ENCODE peak calls at places on chromosomes 6 and 20, in ten cellular contexts. P is lung; Z is MM.1S; J is T-helper 2 cell; V is HS-27A; I is stimulated activated CD4-positive, alpha-beta T cell treated with anti-CD3 and anti-CD28 coated beads, Interleukin-15, amount 100 ng/mL, for 1 hour; Q is nephron progenitor cell; N is Calu3; G is NCI-H2029 treated with DMSO at 0.1 percent for 48 hours; D is NCI-H1092. T is an unnamed sample.

GRCh38 chr6:32127717-32128592 is at the start of gene ATF6B:
- DNase-seq in I (peak), P (peak), Q (peak), D (peak), Z (peak), G (peak), N (peak), J (peak), V (peak), T (peak)

GRCh38 chr6:131159578-131159977 is 24.3 kb downstream of the AKAP7 start:
- DNase-seq in G (no peak), P (no peak), Z (no peak), N (no peak), Q (no peak), D (no peak), J (no peak), V (no peak), I (no peak), T (no peak)

GRCh38 chr6:3751730-3752537 is 421 bp upstream of the PXDC1 start:
- DNase-seq in I (no peak), P (peak), G (peak), Q (peak), V (peak), D (no peak), Z (peak), J (peak), N (peak), T (peak)

GRCh38 chr6:166405416-166405815 is 22.7 kb upstream of the MPC1 start:
- DNase-seq in D (no peak), I (no peak), Z (no peak), V (no peak), N (no peak), J (no peak), P (no peak), Q (peak), G (no peak), T (no peak)

GRCh38 chr6:137452331-137452894 is 41.8 kb downstream of the OLIG3 start:
- DNase-seq in V (no peak), N (no peak), G (no peak), Q (no peak), J (no peak), I (no peak), Z (no peak), D (no peak), P (no peak), T (no peak)

GRCh38 chr6:126682440-126682839 is 342.5 kb downstream of the CENPW start:
- DNase-seq in Q (no peak), D (no peak), I (no peak), G (no peak), V (no peak), Z (no peak), N (no peak), P (no peak), J (no peak), T (no peak)

GRCh38 chr20:41133709-41134361 is 3.5 kb upstream of the PLCG1 start:
- DNase-seq in P (no peak), Q (no peak), Z (no peak), D (no peak), G (no peak), J (no peak), I (no peak), N (no peak), V (no peak), T (no peak)

GRCh38 chr20:59813126-59813947 is 120.1 kb downstream of the SYCP2 start:
- DNase-seq in P (peak), G (no peak), I (no peak), J (no peak), Z (no peak), D (no peak), N (no peak), Q (no peak), V (no peak), T (peak)

GRCh38 chr20:19257201-19257600 is 44.8 kb downstream of the SLC24A3 start:
- DNase-seq in N (no peak), D (peak), V (no peak), Z (no peak), P (no peak), I (no peak), J (no peak), Q (no peak), G (no peak), T (no peak)

GRCh38 chr6:88698661-88699060 is 264.8 kb downstream of the RNGTT start:
- DNase-seq in Z (no peak), P (no peak), J (no peak), D (no peak), N (no peak), V (no peak), I (no peak), G (no peak), Q (no peak), T (no peak)

GRCh38 chr20:1526896-1527295 is 30.6 kb downstream of the SIRPD start:
- DNase-seq in P (no peak), Q (no peak), I (no peak), G (no peak), D (no peak), J (no peak), Z (peak), N (no peak), V (no peak), T (no peak)

GRCh38 chr20:47189060-47189459 is 167.4 kb downstream of the ZMYND8 start:
- DNase-seq in P (no peak), I (no peak), G (no peak), Q (no peak), N (no peak), Z (no peak), D (no peak), J (no peak), V (no peak), T (no peak)

GRCh38 chr6:97850458-97851218 is 567.6 kb upstream of the MMS22L start:
- DNase-seq in Q (no peak), P (no peak), G (no peak), V (no peak), N (no peak), I (no peak), J (no peak), D (no peak), Z (no peak), T (no peak)

GRCh38 chr6:169224185-169224695 is 29.4 kb downstream of the THBS2 start:
- DNase-seq in Q (no peak), N (no peak), J (no peak), D (no peak), V (no peak), P (no peak), I (no peak), Z (no peak), G (no peak), T (no peak)

GRCh38 chr6:112579601-112580000 is 232.5 kb downstream of the RFPL4B start:
- DNase-seq in V (no peak), Z (no peak), G (no peak), D (no peak), P (no peak), J (no peak), Q (no peak), N (no peak), I (no peak), T (no peak)

GRCh38 chr6:40586800-40587201 is 363 bp downstream of the LRFN2 start:
- DNase-seq in I (no peak), N (no peak), Z (no peak), Q (peak), D (no peak), V (no peak), P (no peak), J (no peak), G (no peak), T (no peak)

GRCh38 chr6:89853068-89853467 is 23.4 kb downstream of the CASP8AP2 start:
- DNase-seq in D (no peak), G (no peak), J (no peak), N (no peak), Q (no peak), I (no peak), Z (no peak), V (no peak), P (no peak), T (no peak)

GRCh38 chr6:161630674-161631073 is 356.8 kb upstream of the AGPAT4 start:
- DNase-seq in D (no peak), J (no peak), Q (no peak), G (no peak), I (no peak), Z (no peak), P (no peak), N (no peak), V (no peak), T (no peak)

GRCh38 chr20:51500936-51501335 is 41.6 kb downstream of the NFATC2 start:
- DNase-seq in Q (no peak), V (no peak), J (no peak), Z (no peak), D (no peak), G (no peak), P (no peak), N (no peak), I (no peak), T (no peak)